ENCODE peak calls at places on chromosomes 4 and X, in nine cellular contexts. K is PC-3; E is central memory CD4-positive, alpha-beta T cell; J is activated naive CD8-positive, alpha-beta T cell treated with anti-CD3 and anti-CD28 coated beads, Interleukin-2, amount 50 U/mL, for 24 hours; M is AG10803; Y is Kasumi-1; Z is NCI-H1105; F is kidney epithelial cell; L is AML-193. N is an unnamed sample.

GRCh38 chr4:113810906-113811305 is 49.4 kb upstream of the CAMK2D start:
- DNase-seq in E (no peak), Y (no peak), K (no peak), L (no peak), F (no peak), Z (no peak), J (no peak), M (peak), N (no peak)

GRCh38 chrX:70421618-70422017 is 1.5 kb upstream of the GDPD2 start:
- DNase-seq in E (no peak), M (no peak), F (no peak), Y (no peak), Z (no peak), J (no peak), L (no peak), K (no peak), N (no peak)

GRCh38 chr4:184755278-184755677 is 21.4 kb upstream of the CENPU start:
- DNase-seq in L (no peak), Y (no peak), F (no peak), M (peak), K (peak), Z (no peak), E (no peak), J (no peak), N (peak)

GRCh38 chr4:110107868-110108267 is 90.5 kb downstream of the ELOVL6 start:
- DNase-seq in Y (no peak), M (peak), E (no peak), L (peak), K (no peak), J (no peak), Z (no peak), F (no peak), N (no peak)

GRCh38 chrX:102599950-102600579 is 750 bp downstream of the ARMCX5 start:
- DNase-seq in M (peak), F (no peak), Y (no peak), K (peak), J (no peak), L (no peak), Z (no peak), E (no peak), N (no peak)

GRCh38 chr4:68490826-68491457 is 43.7 kb downstream of the TMPRSS11E start:
- DNase-seq in Y (no peak), Z (peak), L (no peak), E (no peak), J (no peak), F (no peak), M (no peak), K (no peak), N (no peak)

GRCh38 chr4:24282446-24282845 is 301.9 kb downstream of the DHX15 start:
- DNase-seq in M (no peak), Y (no peak), E (no peak), F (no peak), L (no peak), Z (no peak), J (no peak), K (no peak), N (no peak)

GRCh38 chr4:101081695-101082369 is 265.5 kb downstream of the PPP3CA start:
- DNase-seq in E (no peak), M (no peak), Z (peak), Y (no peak), L (no peak), J (no peak), K (no peak), F (no peak), N (no peak)

GRCh38 chr4:73066928-73067327 is 2.6 kb downstream of the COX18 start:
- DNase-seq in K (no peak), J (no peak), M (no peak), Y (no peak), L (no peak), F (no peak), E (peak), Z (no peak), N (no peak)

GRCh38 chrX:40579139-40579538 is 1.6 kb upstream of the ATP6AP2 start:
- DNase-seq in E (no peak), K (no peak), Z (no peak), J (no peak), M (no peak), F (no peak), L (peak), Y (peak), N (no peak)

GRCh38 chr4:12949719-12950118 is 534.4 kb downstream of the RAB28 start:
- DNase-seq in Z (no peak), E (no peak), Y (no peak), L (no peak), F (no peak), K (peak), J (no peak), M (no peak), N (no peak)

GRCh38 chr4:100682477-100683218 is 164.8 kb upstream of the EMCN start:
- DNase-seq in K (no peak), F (no peak), M (no peak), J (no peak), Z (no peak), Y (no peak), L (no peak), E (no peak), N (no peak)

GRCh38 chrX:133994576-133994975 is 9.2 kb upstream of the GPC3 start:
- DNase-seq in E (no peak), Z (no peak), F (no peak), J (no peak), L (no peak), M (no peak), Y (no peak), K (no peak), N (peak)

GRCh38 chrX:44245730-44246129 is 97.7 kb downstream of the EFHC2 start:
- DNase-seq in F (no peak), E (no peak), Z (no peak), K (no peak), M (no peak), L (no peak), J (no peak), Y (no peak), N (no peak)

GRCh38 chr4:101191302-101192098 is 155.8 kb downstream of the PPP3CA start:
- DNase-seq in E (no peak), Z (no peak), M (peak), J (no peak), Y (no peak), F (no peak), K (no peak), L (no peak), N (no peak)

GRCh38 chr4:149120331-149121014 is 678.3 kb upstream of the NR3C2 start:
- DNase-seq in J (no peak), F (no peak), Z (no peak), M (peak), L (no peak), E (no peak), K (no peak), Y (no peak), N (no peak)

GRCh38 chrX:129593137-129593536 is 53.1 kb downstream of the OCRL start:
- DNase-seq in Z (no peak), L (no peak), K (peak), J (no peak), Y (no peak), M (peak), F (no peak), E (no peak), N (no peak)

GRCh38 chrX:151852294-151852693 is 60.4 kb upstream of the MAGEA4 start:
- DNase-seq in F (no peak), L (no peak), Z (no peak), Y (no peak), J (no peak), K (no peak), E (no peak), M (no peak), N (no peak)

GRCh38 chr4:67446811-67447210 is 98.5 kb downstream of the CENPC start:
- DNase-seq in Y (no peak), L (no peak), J (no peak), M (no peak), F (no peak), Z (no peak), K (no peak), E (no peak), N (no peak)

GRCh38 chr4:158236304-158237030 is 26.2 kb downstream of the TMEM144 start:
- DNase-seq in E (no peak), L (no peak), F (no peak), J (no peak), M (no peak), Z (no peak), Y (no peak), K (no peak), N (no peak)

GRCh38 chr4:90546114-90546513 is 418.9 kb downstream of the CCSER1 start:
- DNase-seq in Y (peak), F (peak), M (no peak), K (peak), J (no peak), Z (no peak), E (no peak), L (peak), N (peak)

GRCh38 chr4:77817304-77818076 is 1.7 kb downstream of the CNOT6L start:
- DNase-seq in F (peak), Z (no peak), Y (no peak), J (no peak), E (no peak), K (no peak), L (peak), M (peak), N (peak)

GRCh38 chrX:77505227-77505626 is 58.0 kb downstream of the FGF16 start:
- DNase-seq in Z (no peak), M (peak), E (no peak), F (no peak), K (no peak), Y (peak), L (peak), J (no peak), N (no peak)

GRCh38 chr4:111802191-111802590 is 343.1 kb upstream of the FAM241A start:
- DNase-seq in K (no peak), M (peak), Y (no peak), J (no peak), L (peak), F (no peak), Z (no peak), E (no peak), N (no peak)

GRCh38 chr4:82123934-82124333 is 249.9 kb downstream of the HNRNPD start:
- DNase-seq in J (no peak), K (no peak), Y (no peak), Z (no peak), M (no peak), F (no peak), L (no peak), E (peak), N (no peak)

GRCh38 chr4:16693040-16693506 is 205.4 kb downstream of the LDB2 start:
- DNase-seq in F (no peak), L (no peak), M (no peak), K (peak), Y (no peak), J (no peak), Z (no peak), E (no peak), N (no peak)

GRCh38 chr4:1010522-1011021 is 854 bp upstream of the FGFRL1 start:
- DNase-seq in J (peak), Z (no peak), K (peak), F (no peak), L (peak), E (peak), Y (peak), M (peak), N (peak)

GRCh38 chrX:53184836-53185235 is 40.2 kb downstream of the KDM5C start:
- DNase-seq in F (peak), L (no peak), M (peak), Y (no peak), E (no peak), J (no peak), Z (no peak), K (no peak), N (peak)

GRCh38 chrX:9646471-9647038 is 119.1 kb downstream of the GPR143 start:
- DNase-seq in Y (no peak), Z (no peak), K (no peak), F (no peak), M (no peak), J (no peak), L (no peak), E (no peak), N (no peak)

GRCh38 chr4:111475001-111475400 is 670.3 kb upstream of the FAM241A start:
- DNase-seq in Z (no peak), J (no peak), L (no peak), Y (no peak), K (peak), M (peak), F (no peak), E (no peak), N (peak)

GRCh38 chrX:74535633-74536141 is 78.7 kb downstream of the RLIM start:
- DNase-seq in M (peak), L (peak), Z (peak), J (peak), E (peak), Y (peak), F (no peak), K (peak), N (no peak)

GRCh38 chr4:33696586-33696985 is 2547.7 kb downstream of the ARAP2 start:
- DNase-seq in Z (no peak), L (no peak), Y (no peak), F (no peak), K (no peak), M (no peak), J (no peak), E (no peak), N (no peak)

GRCh38 chr4:129583868-129584267 is 487.9 kb downstream of the C4orf33 start:
- DNase-seq in Z (no peak), J (no peak), K (no peak), M (peak), F (no peak), E (no peak), Y (no peak), L (peak), N (no peak)

GRCh38 chr4:176789955-176790354 is 2.8 kb downstream of the VEGFC start:
- DNase-seq in Z (peak), F (peak), M (peak), J (no peak), K (peak), L (peak), Y (peak), E (no peak), N (peak)

GRCh38 chr4:74374561-74375327 is 9.8 kb downstream of the EREG start:
- DNase-seq in K (peak), Z (no peak), Y (no peak), M (peak), J (peak), L (peak), E (no peak), F (peak), N (peak)

N was measured in kidney glomerular epithelial cell.